ENCODE peak calls at places on chromosomes 16 and 17, in four cellular contexts. S is chondrocyte, W is anterior cingulate cortex, B is Calu3. T is an unnamed sample.

GRCh38 chr16:19005561-19006445 is 22.1 kb downstream of the TMC7 start:
- DNase-seq in W (peak; percentile 68), B (peak; percentile 97), S (no peak), T (peak; percentile 89)

GRCh38 chr17:3916013-3916696 is at the start of gene P2RX1:
- DNase-seq in W (no peak), B (no peak), S (no peak), T (no peak)

GRCh38 chr16:31001507-31002251 is 8.8 kb downstream of the STX1B start:
- DNase-seq in W (no peak), S (no peak), B (no peak), T (no peak)

GRCh38 chr17:60390881-60391418 is 983 bp downstream of the USP32 start:
- DNase-seq in S (no peak), W (no peak), B (peak; percentile 4), T (peak; percentile 34)

GRCh38 chr17:64063766-64064224 is 43.4 kb upstream of the ICAM2 start:
- DNase-seq in S (no peak), W (no peak), B (peak; percentile 49), T (no peak)

GRCh38 chr17:28344435-28344901 is 8.9 kb downstream of the TNFAIP1 start:
- DNase-seq in S (no peak), W (no peak), B (no peak), T (no peak)

GRCh38 chr17:47687748-47688147 is 6.2 kb upstream of the TBKBP1 start:
- DNase-seq in S (no peak), B (no peak), W (no peak), T (peak; percentile 33)

GRCh38 chr17:1562178-1562643 is 381 bp downstream of the PITPNA start:
- DNase-seq in B (no peak), W (no peak), S (no peak), T (no peak)

GRCh38 chr17:45758544-45758943 is 25.6 kb upstream of the CRHR1 start:
- DNase-seq in S (no peak), W (no peak), B (no peak), T (no peak)

GRCh38 chr17:79905832-79906231 is 66.6 kb upstream of the CBX4 start:
- DNase-seq in S (peak; percentile 38), B (peak; percentile 70), W (no peak), T (no peak)

GRCh38 chr17:42946812-42947211 is 17.4 kb downstream of the AARSD1 start:
- DNase-seq in S (no peak), B (no peak), W (no peak), T (no peak)

GRCh38 chr17:29615048-29615385 is 7.7 kb downstream of the CORO6 start:
- DNase-seq in B (no peak), W (peak; percentile 53), S (no peak), T (peak; percentile 33)

GRCh38 chr17:51805765-51806164 is 352.7 kb downstream of the CA10 start:
- DNase-seq in S (no peak), B (no peak), W (no peak), T (no peak)

GRCh38 chr16:81699596-81699995 is 79.5 kb upstream of the PLCG2 start:
- DNase-seq in S (peak; percentile 69), B (no peak), W (no peak), T (no peak)

GRCh38 chr16:12426122-12426521 is 377.6 kb downstream of the CPPED1 start:
- DNase-seq in W (no peak), S (no peak), B (no peak), T (no peak)

GRCh38 chr17:4901108-4901647 is 1.7 kb downstream of the CHRNE start:
- DNase-seq in W (no peak), S (peak; percentile 51), B (no peak), T (no peak)

GRCh38 chr17:57877803-57878202 is 28.0 kb upstream of the MRPS23 start:
- DNase-seq in S (no peak), W (no peak), B (no peak), T (no peak)

GRCh38 chr17:34997355-34997862 is 17.1 kb downstream of the LIG3 start:
- DNase-seq in B (no peak), W (no peak), S (no peak), T (no peak)

GRCh38 chr16:729768-730665 is 3.1 kb downstream of the HAGHL start:
- DNase-seq in S (no peak), B (no peak), W (no peak), T (no peak)

GRCh38 chr17:18043491-18043890 is 4.3 kb downstream of the GID4 start:
- DNase-seq in B (no peak), W (no peak), S (no peak), T (no peak)

GRCh38 chr17:63714550-63715277 is 14.8 kb upstream of the LIMD2 start:
- DNase-seq in W (no peak), B (no peak), S (no peak), T (no peak)

GRCh38 chr16:55561319-55561848 is 5.1 kb upstream of the CAPNS2 start:
- DNase-seq in B (no peak), S (no peak), W (no peak), T (no peak)

GRCh38 chr16:1674306-1674705 is 3.8 kb upstream of the JPT2 start:
- DNase-seq in W (no peak), B (no peak), S (no peak), T (no peak)

GRCh38 chr16:67529639-67530012 is 997 bp downstream of the RIPOR1 start:
- DNase-seq in S (no peak), B (no peak), W (no peak), T (no peak)

GRCh38 chr17:40352779-40353394 is 11.7 kb downstream of the GJD3 start:
- DNase-seq in B (peak; percentile 63), S (no peak), W (no peak), T (no peak)

GRCh38 chr16:68370921-68371651 is 60.3 kb downstream of the PRMT7 start:
- DNase-seq in W (no peak), S (peak; percentile 89), B (no peak), T (no peak)

GRCh38 chr16:66544358-66544757 is 5.6 kb downstream of the TK2 start:
- DNase-seq in W (no peak), S (no peak), B (no peak), T (no peak)

GRCh38 chr16:363110-364090 is 6.9 kb downstream of the MRPL28 start:
- DNase-seq in W (no peak), S (peak; percentile 92), B (no peak), T (no peak)

GRCh38 chr17:38674013-38674748 is 576 bp downstream of the EPOP start:
- DNase-seq in S (no peak), W (no peak), B (peak; percentile 75), T (no peak)

T was measured in midbrain.